ENCODE peak calls at places on chromosomes 16 and 17, in six cellular contexts. O is lower lobe of right lung, U is PC-3, S is upper lobe of right lung, P is A549, F is Peyer's patch. Y is an unnamed sample.

GRCh38 chr16:30185683-30186421 is 2.5 kb downstream of the CORO1A start:
- DNase-seq in O (peak; percentile 84), U (no peak), S (peak; percentile 81), P (no peak), F (peak; percentile 90), Y (peak; percentile 72)

GRCh38 chr17:70313031-70313430 is 143.7 kb downstream of the KCNJ2 start:
- DNase-seq in O (no peak), U (no peak), S (no peak), P (no peak), F (no peak), Y (no peak)

GRCh38 chr17:2237521-2237921 is 66.1 kb downstream of the SMG6 start:
- DNase-seq in O (no peak), U (no peak), S (no peak), P (no peak), F (no peak), Y (no peak)

GRCh38 chr16:11972128-11972527 is 4.4 kb upstream of the SNX29 start:
- DNase-seq in O (no peak), U (peak; percentile 23), S (no peak), P (no peak), F (no peak), Y (no peak)

GRCh38 chr17:979539-980405 is at the start of gene NXN:
- DNase-seq in O (peak; percentile 89), U (peak; percentile 51), S (peak; percentile 94), P (peak; percentile 65), F (peak; percentile 89), Y (peak; percentile 92)

GRCh38 chr17:72166040-72166439 is 45.2 kb downstream of the SOX9 start:
- DNase-seq in O (no peak), U (no peak), S (no peak), P (no peak), F (no peak), Y (no peak)

GRCh38 chr16:57412584-57412983 is 8.0 kb downstream of the CCL17 start:
- DNase-seq in O (no peak), U (no peak), S (no peak), P (no peak), F (no peak), Y (no peak)

GRCh38 chr16:82995927-82996441 is 369.2 kb downstream of the CDH13 start:
- DNase-seq in O (no peak), U (no peak), S (no peak), P (no peak), F (no peak), Y (no peak)

GRCh38 chr16:898216-898615 is 72.6 kb downstream of the LMF1 start:
- DNase-seq in O (no peak), U (no peak), S (no peak), P (no peak), F (no peak), Y (no peak)

GRCh38 chr16:73010150-73010676 is 37.7 kb downstream of the ZFHX3 start:
- DNase-seq in O (no peak), U (peak; percentile 22), S (peak; percentile 60), P (no peak), F (no peak), Y (no peak)

GRCh38 chr17:27535178-27535928 is 79.1 kb downstream of the KSR1 start:
- DNase-seq in O (no peak), U (no peak), S (peak; percentile 18), P (no peak), F (no peak), Y (no peak)

GRCh38 chr17:78289802-78290363 is 58.5 kb downstream of the TMEM235 start:
- DNase-seq in O (peak; percentile 86), U (peak; percentile 94), S (peak; percentile 85), P (peak; percentile 85), F (peak; percentile 71), Y (peak; percentile 72)

GRCh38 chr16:89448656-89449055 is 41.7 kb downstream of the ANKRD11 start:
- DNase-seq in O (peak; percentile 59), U (no peak), S (peak; percentile 74), P (no peak), F (no peak), Y (no peak)

GRCh38 chr17:41186872-41187271 is 2.2 kb upstream of the KRTAP4-1 start:
- DNase-seq in O (no peak), U (no peak), S (no peak), P (no peak), F (no peak), Y (no peak)

GRCh38 chr16:12214509-12214908 is 238.0 kb downstream of the SNX29 start:
- DNase-seq in O (no peak), U (no peak), S (no peak), P (no peak), F (no peak), Y (no peak)

GRCh38 chr17:55285340-55286301 is 20.9 kb downstream of the HLF start:
- DNase-seq in O (peak; percentile 88), U (no peak), S (peak; percentile 86), P (no peak), F (peak; percentile 54), Y (no peak)

GRCh38 chr16:66420396-66420795 is 6.7 kb upstream of the BEAN1 start:
- DNase-seq in O (no peak), U (peak; percentile 35), S (no peak), P (no peak), F (no peak), Y (no peak)

GRCh38 chr16:70418274-70418992 is 20.5 kb downstream of the ST3GAL2 start:
- DNase-seq in O (no peak), U (no peak), S (no peak), P (no peak), F (no peak), Y (no peak)

GRCh38 chr17:32928527-32929287 is 754 bp downstream of the TMEM98 start:
- DNase-seq in O (no peak), U (no peak), S (no peak), P (no peak), F (no peak), Y (no peak)

GRCh38 chr17:49227436-49228261 is 2.9 kb downstream of the PHOSPHO1 start:
- DNase-seq in O (peak; percentile 78), U (peak; percentile 88), S (peak; percentile 82), P (peak; percentile 95), F (peak; percentile 81), Y (peak; percentile 72)

GRCh38 chr17:57290955-57291354 is 34.6 kb downstream of the MSI2 start:
- DNase-seq in O (no peak), U (no peak), S (no peak), P (no peak), F (no peak), Y (no peak)

GRCh38 chr17:41792835-41793748 is 6.6 kb upstream of the JUP start:
- DNase-seq in O (peak; percentile 75), U (peak; percentile 86), S (peak; percentile 80), P (peak; percentile 68), F (no peak), Y (no peak)

GRCh38 chr17:30332057-30332542 is 1.8 kb downstream of the TMIGD1 start:
- DNase-seq in O (no peak), U (peak; percentile 39), S (no peak), P (no peak), F (no peak), Y (peak; percentile 78)

GRCh38 chr17:751269-752001 is 629 bp downstream of the GEMIN4 start:
- DNase-seq in O (peak; percentile 62), U (peak; percentile 14), S (peak; percentile 80), P (peak; percentile 58), F (peak; percentile 49), Y (peak; percentile 33)

GRCh38 chr16:19001788-19002187 is 18.1 kb downstream of the TMC7 start:
- DNase-seq in O (no peak), U (peak; percentile 98), S (no peak), P (no peak), F (no peak), Y (no peak)

GRCh38 chr16:1772362-1772907 is at the start of gene EME2:
- DNase-seq in O (no peak), U (no peak), S (no peak), P (no peak), F (peak; percentile 33), Y (peak; percentile 55)

GRCh38 chr17:75641343-75641742 is 8.1 kb downstream of the SMIM5 start:
- DNase-seq in O (no peak), U (no peak), S (no peak), P (no peak), F (no peak), Y (no peak)

GRCh38 chr17:81567191-81567590 is 15.0 kb upstream of the FAAP100 start:
- DNase-seq in O (no peak), U (no peak), S (no peak), P (no peak), F (no peak), Y (no peak)
- H3K4me3 ChIP-seq in O (no peak overlapping the region), U (peak overlapping the region; percentile 29), S (no peak overlapping the region), P (peak overlapping the region; percentile 29), F (no peak overlapping the region), Y (no peak overlapping the region)

GRCh38 chr16:50151322-50151721 is 1.8 kb upstream of the TENT4B start:
- DNase-seq in O (no peak), U (no peak), S (no peak), P (no peak), F (no peak), Y (no peak)
- H3K27ac ChIP-seq in O (no peak overlapping the region), U (no peak overlapping the region), S (no peak overlapping the region), P (no peak overlapping the region), F (no peak overlapping the region), Y (no peak overlapping the region)

GRCh38 chr17:82036634-82037112 is 824 bp downstream of the DCXR start:
- DNase-seq in O (no peak), U (no peak), S (no peak), P (no peak), F (no peak), Y (no peak)

GRCh38 chr17:82037113-82037888 is at the start of gene DCXR:
- DNase-seq in O (peak; percentile 98), U (peak; percentile 95), S (peak; percentile 99), P (peak; percentile 99), F (peak; percentile 99), Y (peak; percentile 95)

GRCh38 chr17:82035956-82036633 is 1.4 kb downstream of the DCXR start:
- DNase-seq in O (no peak), U (peak; percentile 56), S (no peak), P (no peak), F (no peak), Y (no peak)

GRCh38 chr17:82039695-82040299 is 2.3 kb upstream of the DCXR start:
- DNase-seq in O (no peak), U (no peak), S (no peak), P (no peak), F (no peak), Y (no peak)

GRCh38 chr17:82037889-82038195 is 345 bp upstream of the DCXR start:
- DNase-seq in O (no peak), U (no peak), S (no peak), P (no peak), F (no peak), Y (no peak)
- H3K4me3 ChIP-seq in O (peak overlapping the region; percentile 76), U (peak overlapping the region; percentile 86), S (peak overlapping the region; percentile 65), P (peak overlapping the region; percentile 52), F (peak overlapping the region; percentile 60), Y (peak overlapping the region; percentile 65)

DNA sequence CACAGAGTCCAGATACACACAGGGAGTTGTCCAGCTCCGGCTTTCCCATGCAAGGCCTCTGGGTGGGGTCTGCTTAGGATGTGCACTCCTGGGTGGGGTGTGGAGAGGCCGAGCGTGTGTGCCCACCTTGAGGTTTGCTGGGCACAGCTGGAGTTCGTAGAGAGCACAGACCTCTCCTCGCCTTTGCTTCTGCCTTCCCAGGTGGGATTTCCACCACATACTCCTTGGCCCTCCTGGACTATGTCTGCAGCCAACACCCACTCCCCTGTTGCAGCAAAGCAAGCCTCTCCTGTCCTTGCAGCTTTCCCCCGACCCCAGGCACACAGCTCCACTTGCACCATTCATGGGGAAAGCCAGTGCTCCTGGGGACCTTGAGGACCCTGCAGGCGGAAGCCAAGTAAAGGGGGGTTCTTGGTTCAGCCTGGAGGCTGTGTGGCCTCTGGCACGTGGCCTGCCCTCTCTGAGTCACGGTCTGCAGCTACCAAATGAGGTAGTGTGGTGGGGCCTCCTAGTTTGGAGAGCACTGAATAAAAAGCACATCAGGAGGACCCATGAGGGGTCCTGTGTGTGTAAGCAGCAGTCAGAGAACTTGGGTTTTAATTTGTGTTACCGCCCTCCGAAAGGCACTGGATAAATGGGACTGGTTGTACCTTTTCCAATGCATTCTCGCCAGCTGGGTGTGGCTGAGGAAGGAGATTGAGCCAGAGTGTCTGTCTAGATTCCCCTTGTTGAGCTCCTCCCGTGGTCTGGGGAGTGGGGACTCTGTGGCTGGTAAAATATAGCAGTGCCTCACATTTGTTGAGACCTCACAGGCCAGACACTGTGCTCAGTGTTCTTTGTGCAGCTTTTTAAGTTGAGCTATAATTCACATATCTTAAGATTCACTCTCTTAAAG is 31.6 kb downstream of the MPRIP start:
- DNase-seq in O (peak; percentile 32), U (no peak), S (peak; percentile 41), P (no peak), F (no peak), Y (peak; percentile 37)
- H3K27ac ChIP-seq in O (no peak overlapping the region), U (no peak overlapping the region), S (no peak overlapping the region), P (peak overlapping the region; percentile 40), F (no peak overlapping the region), Y (no peak overlapping the region)

Y was measured in CD8-positive, alpha-beta memory T cell.